ENCODE peak calls at places on chromosomes 13 and 19, in five cellular contexts. Q is H1, N is HepG2, Y is HCT116, K is GM12878. C is an unnamed sample.

GRCh38 chr19:15532779-15533521 is 24.6 kb downstream of the CYP4F22 start:
- DNase-seq in Q (no peak), N (no peak), Y (peak; percentile 49), K (peak; percentile 25), C (peak; percentile 13)

GRCh38 chr19:10289167-10289835 is 451 bp upstream of the ICAM5 start:
- DNase-seq in Q (no peak), N (peak; percentile 53), Y (peak; percentile 77), K (no peak), C (peak; percentile 67)

GRCh38 chr13:77650409-77650808 is 47.1 kb upstream of the SLAIN1 start:
- DNase-seq in Q (no peak), N (no peak), Y (no peak), K (no peak), C (no peak)

GRCh38 chr13:20043207-20043925 is 84.8 kb downstream of the ZMYM2 start:
- DNase-seq in Q (no peak), N (no peak), Y (no peak), K (no peak), C (no peak)

GRCh38 chr13:21812192-21812626 is 141.3 kb downstream of the FGF9 start:
- DNase-seq in Q (no peak), N (peak; percentile 25), Y (no peak), K (no peak), C (no peak)

GRCh38 chr19:46065486-46065885 is 24.7 kb upstream of the IGFL4 start:
- DNase-seq in Q (no peak), N (no peak), Y (no peak), K (no peak), C (no peak)

GRCh38 chr13:106515635-106516254 is 19.7 kb downstream of the EFNB2 start:
- DNase-seq in Q (no peak), N (no peak), Y (no peak), K (no peak), C (no peak)

GRCh38 chr13:23794267-23795161 is 94.7 kb downstream of the MIPEP start:
- DNase-seq in Q (no peak), N (no peak), Y (no peak), K (peak; percentile 72), C (no peak)

GRCh38 chr19:16435238-16435911 is 36.4 kb downstream of the EPS15L1 start:
- DNase-seq in Q (no peak), N (no peak), Y (no peak), K (no peak), C (peak; percentile 24)

GRCh38 chr13:111328803-111329410 is 8.5 kb downstream of the TEX29 start:
- DNase-seq in Q (no peak), N (no peak), Y (no peak), K (no peak), C (no peak)

GRCh38 chr19:1774999-1775772 is 21.9 kb downstream of the ONECUT3 start:
- DNase-seq in Q (peak; percentile 72), N (no peak), Y (no peak), K (no peak), C (peak; percentile 84)

GRCh38 chr19:7395360-7395781 is 46.6 kb downstream of the ARHGEF18 start:
- DNase-seq in Q (no peak), N (no peak), Y (no peak), K (no peak), C (no peak)

GRCh38 chr19:37990362-37990761 is 83.4 kb downstream of the SIPA1L3 start:
- DNase-seq in Q (no peak), N (no peak), Y (no peak), K (no peak), C (no peak)

GRCh38 chr13:75766636-75767035 is 130.5 kb downstream of the LMO7 start:
- DNase-seq in Q (no peak), N (no peak), Y (no peak), K (no peak), C (no peak)

GRCh38 chr13:64928704-64929499 is 2301.2 kb downstream of the PCDH9 start:
- DNase-seq in Q (no peak), N (no peak), Y (peak; percentile 42), K (no peak), C (no peak)

GRCh38 chr19:32830231-32831014 is 39.1 kb downstream of the SLC7A9 start:
- DNase-seq in Q (no peak), N (no peak), Y (no peak), K (no peak), C (no peak)

GRCh38 chr19:21586341-21587116 is 81.1 kb downstream of the ZNF429 start:
- DNase-seq in Q (no peak), N (no peak), Y (no peak), K (no peak), C (no peak)

GRCh38 chr13:75312884-75313520 is 169.0 kb downstream of the TBC1D4 start:
- DNase-seq in Q (no peak), N (no peak), Y (no peak), K (no peak), C (no peak)

GRCh38 chr19:16338470-16339360 is 14.1 kb downstream of the KLF2 start:
- DNase-seq in Q (no peak), N (peak; percentile 28), Y (peak; percentile 56), K (peak; percentile 59), C (no peak)

GRCh38 chr19:7607212-7607873 is 11.7 kb downstream of the CAMSAP3 start:
- DNase-seq in Q (no peak), N (no peak), Y (no peak), K (no peak), C (no peak)

GRCh38 chr13:23697772-23698313 is 127.6 kb downstream of the TNFRSF19 start:
- DNase-seq in Q (no peak), N (no peak), Y (no peak), K (no peak), C (no peak)

GRCh38 chr13:47809411-47809810 is 191.7 kb downstream of the SUCLA2 start:
- DNase-seq in Q (no peak), N (no peak), Y (no peak), K (no peak), C (no peak)

GRCh38 chr13:114261328-114261965 is 20.0 kb upstream of the UPF3A start:
- DNase-seq in Q (no peak), N (no peak), Y (no peak), K (no peak), C (no peak)

GRCh38 chr13:114258589-114258988 is 22.8 kb upstream of the UPF3A start:
- DNase-seq in Q (no peak), N (no peak), Y (no peak), K (no peak), C (no peak)

GRCh38 chr13:114260818-114261217 is 20.6 kb upstream of the UPF3A start:
- DNase-seq in Q (no peak), N (no peak), Y (no peak), K (peak; percentile 16), C (no peak)

GRCh38 chr13:114259374-114259773 is 22.0 kb upstream of the UPF3A start:
- DNase-seq in Q (no peak), N (no peak), Y (no peak), K (no peak), C (no peak)

GRCh38 chr13:114259974-114260373 is 21.4 kb upstream of the UPF3A start:
- DNase-seq in Q (no peak), N (no peak), Y (no peak), K (peak; percentile 24), C (no peak)
- TF ChIP-seq SIN3A in Q (no peak), N (no peak), Y (no peak), K (no peak), C (no peak)

DNA sequence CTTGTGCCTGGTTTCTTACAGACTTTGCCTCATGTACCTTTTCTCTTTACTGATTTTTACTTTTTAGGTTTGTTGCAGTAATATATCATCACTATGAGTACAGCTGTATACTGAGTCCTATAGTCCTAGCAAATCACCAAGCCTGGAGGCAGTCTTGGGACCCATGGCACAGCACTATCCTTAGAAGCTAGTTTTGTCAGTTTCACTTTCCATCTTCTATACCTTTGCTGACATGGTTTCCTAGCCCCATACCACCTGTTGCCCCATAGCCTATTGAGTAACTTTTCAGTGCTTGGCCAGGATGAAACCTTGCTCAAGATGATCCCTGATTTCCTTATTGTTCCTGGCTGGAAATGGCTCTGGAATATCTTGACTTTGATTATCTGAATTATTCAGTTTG is 826.4 kb downstream of the GPC5 start:
- DNase-seq in Q (no peak), N (no peak), Y (no peak), K (no peak), C (no peak)
- TF ChIP-seq ZNF274 in Q (no peak), N (no peak), Y (no peak), K (no peak), C (no peak)

DNA sequence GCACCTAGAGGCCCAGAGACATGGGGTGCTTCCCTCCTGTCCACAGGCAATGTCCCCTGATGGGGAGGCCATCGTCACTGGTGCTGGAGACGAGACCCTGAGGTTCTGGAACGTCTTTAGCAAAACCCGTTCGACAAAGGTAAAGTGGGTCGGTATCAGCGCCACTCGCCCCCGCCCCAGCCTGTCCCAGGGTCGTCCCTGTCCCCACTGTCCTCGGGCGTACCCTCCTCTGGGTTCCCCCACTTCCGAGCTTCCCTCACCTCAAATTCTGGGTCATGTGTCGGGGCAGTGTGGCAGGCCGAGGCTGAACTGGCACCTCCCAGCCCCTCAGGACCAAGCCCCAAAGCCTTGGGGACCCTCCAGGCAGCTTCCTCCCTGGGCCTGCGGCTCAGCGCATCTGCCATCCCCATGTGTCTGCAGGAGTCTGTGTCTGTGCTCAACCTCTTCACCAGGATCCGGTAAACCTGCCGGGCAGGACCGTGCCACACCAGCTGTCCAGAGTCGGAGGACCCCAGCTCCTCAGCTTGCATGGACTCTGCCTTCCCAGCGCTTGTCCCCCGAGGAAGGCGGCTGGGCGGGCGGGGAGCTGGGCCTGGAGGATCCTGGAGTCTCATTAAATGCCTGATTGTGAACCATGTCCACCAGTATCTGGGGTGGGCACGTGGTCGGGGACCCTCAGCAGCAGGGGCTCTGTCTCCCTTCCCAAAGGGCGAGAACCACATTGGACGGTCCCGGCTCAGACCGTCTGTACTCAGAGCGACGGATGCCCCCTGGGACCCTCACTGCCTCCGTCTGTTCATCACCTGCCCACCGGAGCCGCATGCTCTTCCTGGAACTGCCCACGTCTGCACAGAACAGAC is 4.4 kb upstream of the TEKTIP1 start:
- DNase-seq in Q (no peak), N (no peak), Y (no peak), K (no peak), C (no peak)
- TF ChIP-seq SIN3A in Q (no peak), N (no peak), Y (no peak), K (no peak), C (no peak)

DNA sequence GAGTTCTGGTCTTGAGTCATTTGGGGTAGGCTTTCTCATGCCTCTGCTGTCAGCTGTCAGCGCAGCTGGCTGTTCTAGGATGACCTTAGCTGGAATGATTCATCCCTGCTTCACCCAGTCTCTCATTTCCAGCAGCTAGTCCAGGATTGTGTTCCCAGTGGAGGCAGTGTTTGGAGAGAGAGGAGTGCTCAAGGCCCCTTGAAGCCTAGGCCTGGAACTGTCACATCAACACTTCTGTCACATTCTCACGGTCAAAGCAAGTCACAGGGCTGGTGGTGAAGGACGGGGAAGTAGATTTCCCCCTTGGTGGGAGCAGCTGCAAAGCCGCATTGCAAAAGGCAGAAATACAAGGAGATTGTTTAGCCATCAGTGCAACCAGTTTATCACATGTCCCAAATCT is 15.2 kb downstream of the TPT1 start:
- DNase-seq in Q (no peak), N (peak; percentile 62), Y (no peak), K (no peak), C (no peak)
- TF ChIP-seq ZNF274 in Q (no peak), N (no peak), Y (no peak), K (no peak), C (no peak)

C was measured in K562.